ENCODE peak calls at places on chromosomes 12 and 14, in eight cellular contexts. One of them, this sample, is unnamed.
A peak's percentile ranks its signal among the peaks of the same experiment; 100 is the strongest.

GRCh38 chr12:115984607-115985006 is 292.9 kb downstream of the MED13L start:
- DNase-seq in IMR-90: no peak
- DNase-seq in fibroblast of lung: no peak
- DNase-seq in esophagus squamous epithelium: no peak
- DNase-seq in AG04450: no peak
- DNase-seq in hepatocyte: no peak
- DNase-seq in AG10803: no peak
- DNase-seq in left ventricle myocardium inferior: no peak
- DNase-seq in this sample: no peak

GRCh38 chr14:88492272-88493089 is 62.3 kb downstream of the PTPN21 start:
- DNase-seq in IMR-90: peak; percentile 81
- DNase-seq in fibroblast of lung: peak; percentile 81
- DNase-seq in esophagus squamous epithelium: peak; percentile 3
- DNase-seq in AG04450: peak; percentile 58
- DNase-seq in hepatocyte: peak; percentile 87
- DNase-seq in AG10803: peak; percentile 78
- DNase-seq in left ventricle myocardium inferior: no peak
- DNase-seq in this sample: peak; percentile 80

GRCh38 chr12:20369164-20370000 is 1.0 kb downstream of the PDE3A start:
- DNase-seq in IMR-90: peak; percentile 39
- DNase-seq in fibroblast of lung: peak; percentile 43
- DNase-seq in esophagus squamous epithelium: no peak
- DNase-seq in AG04450: no peak
- DNase-seq in hepatocyte: peak; percentile 81
- DNase-seq in AG10803: peak; percentile 24
- DNase-seq in left ventricle myocardium inferior: peak; percentile 89
- DNase-seq in this sample: peak; percentile 52

GRCh38 chr14:74141703-74142102 is 56.9 kb downstream of the LIN52 start:
- DNase-seq in IMR-90: no peak
- DNase-seq in fibroblast of lung: peak; percentile 40
- DNase-seq in esophagus squamous epithelium: no peak
- DNase-seq in AG04450: no peak
- DNase-seq in hepatocyte: peak; percentile 42
- DNase-seq in AG10803: peak; percentile 40
- DNase-seq in left ventricle myocardium inferior: no peak
- DNase-seq in this sample: peak; percentile 63

GRCh38 chr12:117970334-117970733 is 1.5 kb upstream of the KSR2 start:
- DNase-seq in IMR-90: no peak
- DNase-seq in fibroblast of lung: no peak
- DNase-seq in esophagus squamous epithelium: no peak
- DNase-seq in AG04450: no peak
- DNase-seq in hepatocyte: no peak
- DNase-seq in AG10803: no peak
- DNase-seq in left ventricle myocardium inferior: no peak
- DNase-seq in this sample: no peak

GRCh38 chr12:108645686-108646596 is 12.2 kb upstream of the SELPLG start:
- DNase-seq in IMR-90: no peak
- DNase-seq in fibroblast of lung: no peak
- DNase-seq in esophagus squamous epithelium: no peak
- DNase-seq in AG04450: no peak
- DNase-seq in hepatocyte: no peak
- DNase-seq in AG10803: no peak
- DNase-seq in left ventricle myocardium inferior: no peak
- DNase-seq in this sample: no peak

GRCh38 chr14:92400579-92401444 is 77.8 kb downstream of the SLC24A4 start:
- DNase-seq in IMR-90: peak; percentile 13
- DNase-seq in fibroblast of lung: peak; percentile 19
- DNase-seq in esophagus squamous epithelium: no peak
- DNase-seq in AG04450: no peak
- DNase-seq in hepatocyte: no peak
- DNase-seq in AG10803: peak; percentile 12
- DNase-seq in left ventricle myocardium inferior: no peak
- DNase-seq in this sample: no peak

GRCh38 chr14:103519043-103519836 is 3.4 kb downstream of the CKB start:
- DNase-seq in IMR-90: no peak
- DNase-seq in fibroblast of lung: peak; percentile 27
- DNase-seq in esophagus squamous epithelium: no peak
- DNase-seq in AG04450: no peak
- DNase-seq in hepatocyte: peak; percentile 39
- DNase-seq in AG10803: peak; percentile 59
- DNase-seq in left ventricle myocardium inferior: peak; percentile 19
- DNase-seq in this sample: no peak

GRCh38 chr12:80679346-80680131 is 27.9 kb upstream of the MYF6 start:
- DNase-seq in IMR-90: no peak
- DNase-seq in fibroblast of lung: no peak
- DNase-seq in esophagus squamous epithelium: no peak
- DNase-seq in AG04450: no peak
- DNase-seq in hepatocyte: no peak
- DNase-seq in AG10803: no peak
- DNase-seq in left ventricle myocardium inferior: no peak
- DNase-seq in this sample: no peak

GRCh38 chr14:92609955-92610354 is 96.4 kb downstream of the RIN3 start:
- DNase-seq in IMR-90: no peak
- DNase-seq in fibroblast of lung: peak; percentile 65
- DNase-seq in esophagus squamous epithelium: no peak
- DNase-seq in AG04450: no peak
- DNase-seq in hepatocyte: no peak
- DNase-seq in AG10803: no peak
- DNase-seq in left ventricle myocardium inferior: no peak
- DNase-seq in this sample: no peak

GRCh38 chr12:46266382-46266791 is 2.5 kb downstream of the SLC38A1 start:
- DNase-seq in IMR-90: peak; percentile 61
- DNase-seq in fibroblast of lung: peak; percentile 88
- DNase-seq in esophagus squamous epithelium: no peak
- DNase-seq in AG04450: no peak
- DNase-seq in hepatocyte: peak; percentile 57
- DNase-seq in AG10803: peak; percentile 37
- DNase-seq in left ventricle myocardium inferior: no peak
- DNase-seq in this sample: peak; percentile 78

GRCh38 chr12:62006076-62006732 is 254.0 kb upstream of the USP15 start:
- DNase-seq in IMR-90: peak; percentile 36
- DNase-seq in fibroblast of lung: peak; percentile 53
- DNase-seq in esophagus squamous epithelium: no peak
- DNase-seq in AG04450: no peak
- DNase-seq in hepatocyte: peak; percentile 52
- DNase-seq in AG10803: peak; percentile 58
- DNase-seq in left ventricle myocardium inferior: no peak
- DNase-seq in this sample: peak; percentile 48

GRCh38 chr12:46964496-46965098 is 114.8 kb upstream of the PCED1B start:
- DNase-seq in IMR-90: peak; percentile 64
- DNase-seq in fibroblast of lung: peak; percentile 22
- DNase-seq in esophagus squamous epithelium: no peak
- DNase-seq in AG04450: peak; percentile 23
- DNase-seq in hepatocyte: peak; percentile 21
- DNase-seq in AG10803: peak; percentile 88
- DNase-seq in left ventricle myocardium inferior: no peak
- DNase-seq in this sample: peak; percentile 29

DNA sequence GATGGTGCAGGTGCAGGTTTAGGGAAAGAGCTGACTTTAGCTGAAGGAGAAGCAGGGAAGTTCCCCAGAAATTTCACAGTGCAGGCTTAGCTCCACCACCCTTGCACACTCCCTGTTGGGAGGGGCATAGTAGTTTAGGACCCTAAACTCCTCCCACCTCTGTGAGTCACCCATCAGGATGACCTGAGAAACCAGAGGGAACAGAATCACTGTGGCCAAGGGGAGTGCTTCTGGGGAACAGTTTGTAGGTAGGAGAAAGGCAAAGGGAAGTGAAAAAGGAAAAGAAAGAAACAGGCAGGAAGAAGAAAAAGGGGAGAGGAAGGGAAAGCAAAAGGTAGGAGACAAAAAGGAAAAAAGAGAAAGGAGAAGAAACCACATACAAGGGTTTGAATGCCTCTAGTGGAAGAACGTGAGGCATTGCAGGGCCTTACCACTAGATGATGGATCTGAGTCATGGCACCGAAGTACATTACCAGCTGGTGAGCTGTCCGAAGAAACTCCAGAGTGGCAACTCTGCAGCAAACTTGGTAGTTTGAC is 404.2 kb downstream of the SLC6A15 start:
- DNase-seq in IMR-90: peak; percentile 75
- DNase-seq in fibroblast of lung: peak; percentile 71
- DNase-seq in esophagus squamous epithelium: no peak
- DNase-seq in AG04450: no peak
- DNase-seq in hepatocyte: peak; percentile 43
- DNase-seq in AG10803: peak; percentile 89
- DNase-seq in left ventricle myocardium inferior: no peak
- DNase-seq in this sample: peak; percentile 87
- TF ChIP-seq CTCF in IMR-90: peak; percentile 45
- TF ChIP-seq CTCF in fibroblast of lung: peak; percentile 60
- TF ChIP-seq CTCF in esophagus squamous epithelium: no peak
- TF ChIP-seq CTCF in AG04450: peak; percentile 69
- TF ChIP-seq CTCF in hepatocyte: peak; percentile 30
- TF ChIP-seq CTCF in AG10803: peak; percentile 84
- TF ChIP-seq CTCF in left ventricle myocardium inferior: peak; percentile 38
- TF ChIP-seq CTCF in this sample: peak; percentile 85

GRCh38 chr12:51225800-51226199 is 7.9 kb upstream of the POU6F1 start:
- DNase-seq in IMR-90: no peak
- DNase-seq in fibroblast of lung: no peak
- DNase-seq in esophagus squamous epithelium: no peak
- DNase-seq in AG04450: no peak
- DNase-seq in hepatocyte: no peak
- DNase-seq in AG10803: no peak
- DNase-seq in left ventricle myocardium inferior: no peak
- DNase-seq in this sample: no peak

GRCh38 chr12:51227962-51228361 is 10.1 kb upstream of the POU6F1 start:
- DNase-seq in IMR-90: no peak
- DNase-seq in fibroblast of lung: no peak
- DNase-seq in esophagus squamous epithelium: no peak
- DNase-seq in AG04450: no peak
- DNase-seq in hepatocyte: no peak
- DNase-seq in AG10803: no peak
- DNase-seq in left ventricle myocardium inferior: no peak
- DNase-seq in this sample: no peak

GRCh38 chr12:51229116-51229515 is 9.5 kb upstream of the DAZAP2 start:
- DNase-seq in IMR-90: no peak
- DNase-seq in fibroblast of lung: no peak
- DNase-seq in esophagus squamous epithelium: no peak
- DNase-seq in AG04450: no peak
- DNase-seq in hepatocyte: no peak
- DNase-seq in AG10803: no peak
- DNase-seq in left ventricle myocardium inferior: no peak
- DNase-seq in this sample: no peak

GRCh38 chr12:51222461-51222860 is 4.6 kb upstream of the POU6F1 start:
- DNase-seq in IMR-90: no peak
- DNase-seq in fibroblast of lung: peak; percentile 34
- DNase-seq in esophagus squamous epithelium: no peak
- DNase-seq in AG04450: no peak
- DNase-seq in hepatocyte: no peak
- DNase-seq in AG10803: no peak
- DNase-seq in left ventricle myocardium inferior: no peak
- DNase-seq in this sample: no peak

DNA sequence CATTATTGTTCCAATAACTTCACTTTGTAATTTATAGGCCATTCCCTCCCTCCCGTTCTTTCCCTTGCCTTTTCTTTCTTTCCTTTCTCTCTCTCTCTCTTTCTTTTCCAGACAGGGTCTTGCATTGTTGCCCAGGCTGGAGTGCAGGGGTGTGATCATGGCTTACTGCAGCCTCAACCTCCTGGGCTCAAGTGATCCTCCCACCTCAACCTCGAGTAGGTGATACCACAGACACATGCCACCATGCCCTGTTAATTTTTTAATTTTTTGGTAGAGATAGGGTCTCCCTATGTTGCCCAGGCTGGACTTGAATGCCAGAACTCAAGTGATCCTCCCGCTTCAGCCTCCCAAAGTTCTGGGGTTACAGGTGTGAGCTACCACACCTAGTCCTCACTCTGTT is 6.8 kb upstream of the POU6F1 start:
- DNase-seq in IMR-90: no peak
- DNase-seq in fibroblast of lung: no peak
- DNase-seq in esophagus squamous epithelium: no peak
- DNase-seq in AG04450: no peak
- DNase-seq in hepatocyte: no peak
- DNase-seq in AG10803: no peak
- DNase-seq in left ventricle myocardium inferior: no peak
- DNase-seq in this sample: no peak
- H3K4me3 ChIP-seq in IMR-90: no peak overlapping the region
- H3K4me3 ChIP-seq in fibroblast of lung: no peak overlapping the region
- H3K4me3 ChIP-seq in esophagus squamous epithelium: no peak overlapping the region
- H3K4me3 ChIP-seq in AG04450: no peak overlapping the region
- H3K4me3 ChIP-seq in hepatocyte: no peak overlapping the region
- H3K4me3 ChIP-seq in AG10803: no peak overlapping the region
- H3K4me3 ChIP-seq in left ventricle myocardium inferior: no peak overlapping the region
- H3K4me3 ChIP-seq in this sample: no peak overlapping the region

GRCh38 chr12:1662761-1663439 is 28.0 kb upstream of the ADIPOR2 start:
- DNase-seq in IMR-90: no peak
- DNase-seq in fibroblast of lung: peak; percentile 31
- DNase-seq in esophagus squamous epithelium: no peak
- DNase-seq in AG04450: no peak
- DNase-seq in hepatocyte: peak; percentile 88
- DNase-seq in AG10803: peak; percentile 37
- DNase-seq in left ventricle myocardium inferior: no peak
- DNase-seq in this sample: peak; percentile 28
- TF ChIP-seq CTCF in IMR-90: peak; percentile 19
- TF ChIP-seq CTCF in fibroblast of lung: no peak
- TF ChIP-seq CTCF in esophagus squamous epithelium: peak; percentile 51
- TF ChIP-seq CTCF in AG04450: peak; percentile 46
- TF ChIP-seq CTCF in hepatocyte: peak; percentile 62
- TF ChIP-seq CTCF in AG10803: peak; percentile 40
- TF ChIP-seq CTCF in left ventricle myocardium inferior: peak; percentile 47
- TF ChIP-seq CTCF in this sample: peak; percentile 25

GRCh38 chr12:102463659-102464249 is 16.6 kb downstream of the IGF1 start:
- DNase-seq in IMR-90: no peak
- DNase-seq in fibroblast of lung: no peak
- DNase-seq in esophagus squamous epithelium: no peak
- DNase-seq in AG04450: no peak
- DNase-seq in hepatocyte: no peak
- DNase-seq in AG10803: no peak
- DNase-seq in left ventricle myocardium inferior: no peak
- DNase-seq in this sample: no peak
- H3K4me3 ChIP-seq in IMR-90: no peak overlapping the region
- H3K4me3 ChIP-seq in fibroblast of lung: no peak overlapping the region
- H3K4me3 ChIP-seq in esophagus squamous epithelium: no peak overlapping the region
- H3K4me3 ChIP-seq in AG04450: no peak overlapping the region
- H3K4me3 ChIP-seq in hepatocyte: no peak overlapping the region
- H3K4me3 ChIP-seq in AG10803: no peak overlapping the region
- H3K4me3 ChIP-seq in left ventricle myocardium inferior: no peak overlapping the region
- H3K4me3 ChIP-seq in this sample: no peak overlapping the region

GRCh38 chr14:24394275-24394674 is 4.5 kb upstream of the NYNRIN start:
- DNase-seq in IMR-90: no peak
- DNase-seq in fibroblast of lung: no peak
- DNase-seq in esophagus squamous epithelium: no peak
- DNase-seq in AG04450: no peak
- DNase-seq in hepatocyte: no peak
- DNase-seq in AG10803: no peak
- DNase-seq in left ventricle myocardium inferior: no peak
- DNase-seq in this sample: no peak

GRCh38 chr14:24395609-24396580 is 2.9 kb upstream of the NYNRIN start:
- DNase-seq in IMR-90: no peak
- DNase-seq in fibroblast of lung: no peak
- DNase-seq in esophagus squamous epithelium: no peak
- DNase-seq in AG04450: no peak
- DNase-seq in hepatocyte: no peak
- DNase-seq in AG10803: no peak
- DNase-seq in left ventricle myocardium inferior: no peak
- DNase-seq in this sample: no peak

GRCh38 chr14:24390696-24391468 is 7.9 kb upstream of the NYNRIN start:
- DNase-seq in IMR-90: no peak
- DNase-seq in fibroblast of lung: no peak
- DNase-seq in esophagus squamous epithelium: no peak
- DNase-seq in AG04450: no peak
- DNase-seq in hepatocyte: no peak
- DNase-seq in AG10803: no peak
- DNase-seq in left ventricle myocardium inferior: no peak
- DNase-seq in this sample: peak; percentile 45

GRCh38 chr14:24389266-24389855 is 9.4 kb upstream of the NYNRIN start:
- DNase-seq in IMR-90: peak; percentile 64
- DNase-seq in fibroblast of lung: peak; percentile 63
- DNase-seq in esophagus squamous epithelium: no peak
- DNase-seq in AG04450: no peak
- DNase-seq in hepatocyte: peak; percentile 57
- DNase-seq in AG10803: no peak
- DNase-seq in left ventricle myocardium inferior: no peak
- DNase-seq in this sample: peak; percentile 46

GRCh38 chr14:24392327-24393098 is 6.3 kb upstream of the NYNRIN start:
- DNase-seq in IMR-90: peak; percentile 67
- DNase-seq in fibroblast of lung: peak; percentile 65
- DNase-seq in esophagus squamous epithelium: no peak
- DNase-seq in AG04450: no peak
- DNase-seq in hepatocyte: peak; percentile 46
- DNase-seq in AG10803: peak; percentile 42
- DNase-seq in left ventricle myocardium inferior: no peak
- DNase-seq in this sample: peak; percentile 63
- TF ChIP-seq CTCF in IMR-90: peak; percentile 41
- TF ChIP-seq CTCF in fibroblast of lung: no peak
- TF ChIP-seq CTCF in esophagus squamous epithelium: peak; percentile 45
- TF ChIP-seq CTCF in AG04450: peak; percentile 36
- TF ChIP-seq CTCF in hepatocyte: peak; percentile 10
- TF ChIP-seq CTCF in AG10803: peak; percentile 18
- TF ChIP-seq CTCF in left ventricle myocardium inferior: no peak
- TF ChIP-seq CTCF in this sample: peak; percentile 28

This sample was measured in fibroblast of mammary gland.